ENCODE peak calls at places on chromosomes 12 and 14, in five cellular contexts. One of them, this sample, is unnamed.

GRCh38 chr12:63889236-63889635 is 44.7 kb downstream of the SRGAP1 start:
- DNase-seq in fibroblast of mammary gland: peak; percentile 71
- DNase-seq in choroid plexus epithelial cell: peak; percentile 81
- DNase-seq in transverse colon: no peak
- DNase-seq in astrocyte of the spinal cord: peak; percentile 68
- DNase-seq in this sample: no peak

GRCh38 chr14:96126339-96126770 is 78.3 kb upstream of the BDKRB2 start:
- DNase-seq in transverse colon: no peak
- DNase-seq in astrocyte of the spinal cord: no peak
- DNase-seq in choroid plexus epithelial cell: peak; percentile 88
- DNase-seq in fibroblast of mammary gland: no peak
- DNase-seq in this sample: no peak

GRCh38 chr12:98863167-98863566 is 218.1 kb downstream of the APAF1 start:
- DNase-seq in choroid plexus epithelial cell: no peak
- DNase-seq in transverse colon: no peak
- DNase-seq in fibroblast of mammary gland: no peak
- DNase-seq in astrocyte of the spinal cord: no peak
- DNase-seq in this sample: no peak

GRCh38 chr12:67439611-67440010 is 170.5 kb downstream of the CAND1 start:
- DNase-seq in fibroblast of mammary gland: no peak
- DNase-seq in transverse colon: no peak
- DNase-seq in astrocyte of the spinal cord: no peak
- DNase-seq in choroid plexus epithelial cell: no peak
- DNase-seq in this sample: no peak

GRCh38 chr12:43789941-43790340 is 16.2 kb downstream of the TWF1 start:
- DNase-seq in transverse colon: no peak
- DNase-seq in choroid plexus epithelial cell: peak; percentile 68
- DNase-seq in fibroblast of mammary gland: peak; percentile 82
- DNase-seq in astrocyte of the spinal cord: peak; percentile 48
- DNase-seq in this sample: no peak

GRCh38 chr14:37403656-37404055 is 191.4 kb downstream of the FOXA1 start:
- DNase-seq in choroid plexus epithelial cell: no peak
- DNase-seq in fibroblast of mammary gland: no peak
- DNase-seq in transverse colon: no peak
- DNase-seq in astrocyte of the spinal cord: no peak
- DNase-seq in this sample: no peak

GRCh38 chr12:15563683-15564082 is 225.5 kb downstream of the EPS8 start:
- DNase-seq in astrocyte of the spinal cord: peak; percentile 19
- DNase-seq in transverse colon: no peak
- DNase-seq in choroid plexus epithelial cell: peak; percentile 68
- DNase-seq in fibroblast of mammary gland: peak; percentile 91
- DNase-seq in this sample: no peak

GRCh38 chr14:76768201-76768656 is 7.0 kb downstream of the VASH1 start:
- DNase-seq in transverse colon: peak; percentile 49
- DNase-seq in choroid plexus epithelial cell: peak; percentile 42
- DNase-seq in astrocyte of the spinal cord: no peak
- DNase-seq in fibroblast of mammary gland: no peak
- DNase-seq in this sample: peak; percentile 67

GRCh38 chr14:26204954-26205479 is 392.8 kb downstream of the NOVA1 start:
- DNase-seq in fibroblast of mammary gland: peak; percentile 18
- DNase-seq in transverse colon: peak; percentile 18
- DNase-seq in astrocyte of the spinal cord: peak; percentile 27
- DNase-seq in choroid plexus epithelial cell: peak; percentile 31
- DNase-seq in this sample: no peak
- TF ChIP-seq CTCF in fibroblast of mammary gland: no peak
- TF ChIP-seq CTCF in transverse colon: no peak
- TF ChIP-seq CTCF in astrocyte of the spinal cord: no peak
- TF ChIP-seq CTCF in choroid plexus epithelial cell: no peak
- TF ChIP-seq CTCF in this sample: no peak

GRCh38 chr12:53988519-53989226 is 3.7 kb downstream of the HOXC10 start:
- DNase-seq in transverse colon: no peak
- DNase-seq in astrocyte of the spinal cord: no peak
- DNase-seq in fibroblast of mammary gland: no peak
- DNase-seq in choroid plexus epithelial cell: no peak
- DNase-seq in this sample: no peak

GRCh38 chr12:53985900-53986685 is 1.1 kb downstream of the HOXC10 start:
- DNase-seq in astrocyte of the spinal cord: no peak
- DNase-seq in fibroblast of mammary gland: no peak
- DNase-seq in choroid plexus epithelial cell: no peak
- DNase-seq in transverse colon: no peak
- DNase-seq in this sample: no peak

GRCh38 chr12:53986686-53987180 is 1.8 kb downstream of the HOXC10 start:
- DNase-seq in transverse colon: no peak
- DNase-seq in fibroblast of mammary gland: no peak
- DNase-seq in astrocyte of the spinal cord: no peak
- DNase-seq in choroid plexus epithelial cell: no peak
- DNase-seq in this sample: no peak

GRCh38 chr12:53989227-53990113 is 4.5 kb downstream of the HOXC10 start:
- DNase-seq in choroid plexus epithelial cell: peak; percentile 66
- DNase-seq in transverse colon: no peak
- DNase-seq in fibroblast of mammary gland: peak; percentile 71
- DNase-seq in astrocyte of the spinal cord: peak; percentile 38
- DNase-seq in this sample: peak; percentile 50

GRCh38 chr12:53987748-53988147 is 2.8 kb downstream of the HOXC10 start:
- DNase-seq in choroid plexus epithelial cell: no peak
- DNase-seq in astrocyte of the spinal cord: no peak
- DNase-seq in transverse colon: no peak
- DNase-seq in fibroblast of mammary gland: no peak
- DNase-seq in this sample: no peak
- H3K4me3 ChIP-seq in choroid plexus epithelial cell: no peak overlapping the region
- H3K4me3 ChIP-seq in astrocyte of the spinal cord: no peak overlapping the region
- H3K4me3 ChIP-seq in transverse colon: no peak overlapping the region
- H3K4me3 ChIP-seq in fibroblast of mammary gland: no peak overlapping the region
- H3K4me3 ChIP-seq in this sample: no peak overlapping the region

GRCh38 chr14:55349565-55349964 is 62.1 kb downstream of the ATG14 start:
- DNase-seq in transverse colon: peak; percentile 69
- DNase-seq in choroid plexus epithelial cell: no peak
- DNase-seq in astrocyte of the spinal cord: no peak
- DNase-seq in fibroblast of mammary gland: no peak
- DNase-seq in this sample: no peak

GRCh38 chr14:55351111-55351510 is 60.5 kb downstream of the ATG14 start:
- DNase-seq in fibroblast of mammary gland: no peak
- DNase-seq in astrocyte of the spinal cord: no peak
- DNase-seq in transverse colon: no peak
- DNase-seq in choroid plexus epithelial cell: no peak
- DNase-seq in this sample: no peak

GRCh38 chr14:55348766-55349453 is 62.7 kb downstream of the ATG14 start:
- DNase-seq in transverse colon: no peak
- DNase-seq in choroid plexus epithelial cell: no peak
- DNase-seq in fibroblast of mammary gland: no peak
- DNase-seq in astrocyte of the spinal cord: no peak
- DNase-seq in this sample: no peak

GRCh38 chr14:55352201-55352600 is 59.4 kb downstream of the ATG14 start:
- DNase-seq in fibroblast of mammary gland: no peak
- DNase-seq in astrocyte of the spinal cord: no peak
- DNase-seq in choroid plexus epithelial cell: no peak
- DNase-seq in transverse colon: no peak
- DNase-seq in this sample: no peak

GRCh38 chr14:55350461-55350860 is 61.2 kb downstream of the ATG14 start:
- DNase-seq in astrocyte of the spinal cord: no peak
- DNase-seq in transverse colon: no peak
- DNase-seq in fibroblast of mammary gland: no peak
- DNase-seq in choroid plexus epithelial cell: no peak
- DNase-seq in this sample: no peak
- TF ChIP-seq CTCF in astrocyte of the spinal cord: no peak
- TF ChIP-seq CTCF in transverse colon: no peak
- TF ChIP-seq CTCF in fibroblast of mammary gland: no peak
- TF ChIP-seq CTCF in choroid plexus epithelial cell: peak; percentile 5
- TF ChIP-seq CTCF in this sample: no peak

GRCh38 chr12:75982974-75983660 is 48.5 kb downstream of the PHLDA1 start:
- DNase-seq in transverse colon: no peak
- DNase-seq in fibroblast of mammary gland: no peak
- DNase-seq in choroid plexus epithelial cell: no peak
- DNase-seq in astrocyte of the spinal cord: no peak
- DNase-seq in this sample: no peak
- H3K4me3 ChIP-seq in transverse colon: peak overlapping the region; percentile 31
- H3K4me3 ChIP-seq in fibroblast of mammary gland: no peak overlapping the region
- H3K4me3 ChIP-seq in choroid plexus epithelial cell: no peak overlapping the region
- H3K4me3 ChIP-seq in astrocyte of the spinal cord: no peak overlapping the region
- H3K4me3 ChIP-seq in this sample: no peak overlapping the region

GRCh38 chr14:100382106-100382455 is 58.9 kb downstream of the SLC25A47 start:
- DNase-seq in fibroblast of mammary gland: no peak
- DNase-seq in astrocyte of the spinal cord: no peak
- DNase-seq in transverse colon: no peak
- DNase-seq in choroid plexus epithelial cell: no peak
- DNase-seq in this sample: no peak

GRCh38 chr14:100384819-100385813 is 62.0 kb downstream of the SLC25A47 start:
- DNase-seq in choroid plexus epithelial cell: peak; percentile 91
- DNase-seq in astrocyte of the spinal cord: peak; percentile 81
- DNase-seq in fibroblast of mammary gland: peak; percentile 76
- DNase-seq in transverse colon: no peak
- DNase-seq in this sample: no peak

GRCh38 chr14:100381386-100382105 is 58.4 kb downstream of the SLC25A47 start:
- DNase-seq in astrocyte of the spinal cord: no peak
- DNase-seq in transverse colon: no peak
- DNase-seq in fibroblast of mammary gland: no peak
- DNase-seq in choroid plexus epithelial cell: peak; percentile 42
- DNase-seq in this sample: no peak

GRCh38 chr14:100384277-100384676 is 61.1 kb downstream of the SLC25A47 start:
- DNase-seq in astrocyte of the spinal cord: no peak
- DNase-seq in choroid plexus epithelial cell: no peak
- DNase-seq in fibroblast of mammary gland: no peak
- DNase-seq in transverse colon: no peak
- DNase-seq in this sample: no peak

DNA sequence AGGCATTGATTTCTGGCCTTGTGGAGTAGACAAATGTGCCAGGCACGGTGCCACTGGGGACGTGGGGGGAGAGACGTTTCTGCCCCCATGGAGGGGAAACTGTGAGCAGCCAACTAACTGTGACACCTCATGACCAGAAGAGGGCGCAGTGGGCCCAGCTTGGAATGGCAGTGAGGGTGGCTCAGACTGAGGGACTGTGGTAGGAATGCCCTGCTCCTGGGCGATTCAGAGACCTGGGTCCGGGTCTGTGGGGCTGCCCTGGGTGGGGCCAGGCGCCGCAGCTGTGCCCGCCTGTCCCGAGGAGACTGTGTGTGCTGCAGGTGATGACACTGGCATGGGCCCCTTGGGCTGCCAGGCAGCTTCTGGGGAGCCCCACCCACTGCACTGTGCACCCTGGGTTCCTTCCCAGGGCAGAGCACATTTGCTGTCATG is 60.6 kb downstream of the SLC25A47 start:
- DNase-seq in choroid plexus epithelial cell: peak; percentile 71
- DNase-seq in transverse colon: peak; percentile 75
- DNase-seq in astrocyte of the spinal cord: no peak
- DNase-seq in fibroblast of mammary gland: peak; percentile 55
- DNase-seq in this sample: peak; percentile 34
- TF ChIP-seq CTCF in choroid plexus epithelial cell: peak; percentile 85
- TF ChIP-seq CTCF in transverse colon: peak; percentile 90
- TF ChIP-seq CTCF in astrocyte of the spinal cord: peak; percentile 87
- TF ChIP-seq CTCF in fibroblast of mammary gland: peak; percentile 85
- TF ChIP-seq CTCF in this sample: peak; percentile 86

DNA sequence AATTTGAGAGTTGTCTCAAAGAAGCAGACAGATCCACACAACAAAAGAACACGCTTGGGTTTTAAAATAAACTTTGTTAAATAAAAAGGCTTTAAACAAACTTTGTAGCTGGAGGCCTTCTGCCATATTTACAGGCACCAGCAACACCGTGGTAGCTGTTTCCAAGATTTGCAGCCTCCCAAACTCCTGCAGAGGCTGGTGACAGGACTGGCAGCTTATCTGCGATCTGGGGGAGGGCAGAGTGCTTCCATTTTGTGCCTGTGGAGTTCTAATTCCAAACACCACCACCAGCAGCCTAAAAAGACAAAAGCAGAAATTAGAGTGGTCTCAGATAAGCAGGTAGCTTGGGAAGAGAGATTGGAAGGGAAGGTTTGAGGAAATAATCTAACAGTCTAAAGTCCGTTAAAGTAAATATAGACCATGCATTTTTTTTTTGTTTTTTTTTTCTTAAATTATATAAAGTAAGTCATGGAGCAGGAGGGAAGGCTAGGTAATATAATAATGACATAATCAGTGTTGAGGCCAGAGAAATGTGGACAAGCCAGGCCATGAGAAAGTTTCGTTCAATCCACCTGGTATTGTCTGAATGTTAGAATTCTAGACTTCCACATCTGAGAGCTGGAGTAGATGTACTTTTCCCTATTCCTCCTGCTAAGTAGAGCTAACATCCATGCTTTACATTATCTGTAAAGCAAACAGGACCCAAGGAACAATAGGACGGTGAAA is 69.6 kb upstream of the TMEM132D start:
- DNase-seq in fibroblast of mammary gland: no peak
- DNase-seq in transverse colon: no peak
- DNase-seq in choroid plexus epithelial cell: no peak
- DNase-seq in astrocyte of the spinal cord: no peak
- DNase-seq in this sample: no peak
- H3K4me3 ChIP-seq in fibroblast of mammary gland: no peak overlapping the region
- H3K4me3 ChIP-seq in transverse colon: no peak overlapping the region
- H3K4me3 ChIP-seq in choroid plexus epithelial cell: no peak overlapping the region
- H3K4me3 ChIP-seq in astrocyte of the spinal cord: no peak overlapping the region
- H3K4me3 ChIP-seq in this sample: no peak overlapping the region

GRCh38 chr12:31324116-31324844 is 1.7 kb downstream of the SINHCAF start:
- DNase-seq in choroid plexus epithelial cell: peak; percentile 86
- DNase-seq in fibroblast of mammary gland: peak; percentile 67
- DNase-seq in transverse colon: peak; percentile 81
- DNase-seq in astrocyte of the spinal cord: peak; percentile 81
- DNase-seq in this sample: peak; percentile 84

GRCh38 chr12:31325877-31326631 is at the start of gene SINHCAF:
- DNase-seq in choroid plexus epithelial cell: peak; percentile 98
- DNase-seq in fibroblast of mammary gland: peak; percentile 95
- DNase-seq in transverse colon: peak; percentile 100
- DNase-seq in astrocyte of the spinal cord: peak; percentile 100
- DNase-seq in this sample: peak; percentile 98

GRCh38 chr12:31325524-31325875 is 450 bp downstream of the SINHCAF start:
- DNase-seq in choroid plexus epithelial cell: no peak
- DNase-seq in fibroblast of mammary gland: no peak
- DNase-seq in astrocyte of the spinal cord: no peak
- DNase-seq in transverse colon: no peak
- DNase-seq in this sample: no peak

GRCh38 chr12:31324845-31325523 is 966 bp downstream of the SINHCAF start:
- DNase-seq in transverse colon: peak; percentile 61
- DNase-seq in fibroblast of mammary gland: peak; percentile 56
- DNase-seq in choroid plexus epithelial cell: peak; percentile 60
- DNase-seq in astrocyte of the spinal cord: peak; percentile 71
- DNase-seq in this sample: peak; percentile 75

GRCh38 chr12:31326689-31327659 is 1.0 kb upstream of the SINHCAF start:
- DNase-seq in astrocyte of the spinal cord: peak; percentile 22
- DNase-seq in fibroblast of mammary gland: no peak
- DNase-seq in choroid plexus epithelial cell: peak; percentile 23
- DNase-seq in transverse colon: no peak
- DNase-seq in this sample: no peak
- TF ChIP-seq CTCF in astrocyte of the spinal cord: no peak
- TF ChIP-seq CTCF in fibroblast of mammary gland: no peak
- TF ChIP-seq CTCF in choroid plexus epithelial cell: no peak
- TF ChIP-seq CTCF in transverse colon: no peak
- TF ChIP-seq CTCF in this sample: no peak

GRCh38 chr12:6378709-6379427 is 3.5 kb upstream of the SCNN1A start:
- DNase-seq in fibroblast of mammary gland: no peak
- DNase-seq in choroid plexus epithelial cell: no peak
- DNase-seq in astrocyte of the spinal cord: no peak
- DNase-seq in transverse colon: no peak
- DNase-seq in this sample: no peak

GRCh38 chr12:6375269-6376078 is at the start of gene SCNN1A:
- DNase-seq in fibroblast of mammary gland: no peak
- DNase-seq in choroid plexus epithelial cell: no peak
- DNase-seq in astrocyte of the spinal cord: no peak
- DNase-seq in transverse colon: peak; percentile 86
- DNase-seq in this sample: no peak

GRCh38 chr12:6376079-6376941 is 947 bp upstream of the SCNN1A start:
- DNase-seq in astrocyte of the spinal cord: peak; percentile 68
- DNase-seq in choroid plexus epithelial cell: peak; percentile 73
- DNase-seq in transverse colon: peak; percentile 75
- DNase-seq in fibroblast of mammary gland: peak; percentile 79
- DNase-seq in this sample: no peak

GRCh38 chr12:6377667-6377994 is 2.3 kb upstream of the SCNN1A start:
- DNase-seq in fibroblast of mammary gland: no peak
- DNase-seq in choroid plexus epithelial cell: no peak
- DNase-seq in transverse colon: peak; percentile 74
- DNase-seq in astrocyte of the spinal cord: no peak
- DNase-seq in this sample: no peak

GRCh38 chr12:6376965-6377666 is 1.8 kb upstream of the SCNN1A start:
- DNase-seq in choroid plexus epithelial cell: no peak
- DNase-seq in transverse colon: peak; percentile 24
- DNase-seq in fibroblast of mammary gland: no peak
- DNase-seq in astrocyte of the spinal cord: no peak
- DNase-seq in this sample: no peak
- H3K4me3 ChIP-seq in choroid plexus epithelial cell: no peak overlapping the region
- H3K4me3 ChIP-seq in transverse colon: peak overlapping the region; percentile 8
- H3K4me3 ChIP-seq in fibroblast of mammary gland: no peak overlapping the region
- H3K4me3 ChIP-seq in astrocyte of the spinal cord: no peak overlapping the region
- H3K4me3 ChIP-seq in this sample: no peak overlapping the region

This sample was measured in GM06990.